ENCODE peak calls at places on chromosomes 3 and 15, in five cellular contexts. One of them, this sample, is unnamed.

GRCh38 chr15:45181491-45182285 is 6.1 kb downstream of the SHF start:
- DNase-seq in cardiac muscle cell: no peak
- DNase-seq in astrocyte of the cerebellum: no peak
- DNase-seq in pancreas: no peak
- DNase-seq in A549: no peak
- DNase-seq in this sample: no peak

GRCh38 chr3:49054344-49054862 is 25.2 kb upstream of the IMPDH2 start:
- DNase-seq in cardiac muscle cell: no peak
- DNase-seq in astrocyte of the cerebellum: no peak
- DNase-seq in pancreas: no peak
- DNase-seq in A549: no peak
- DNase-seq in this sample: no peak

GRCh38 chr3:71551286-71551919 is 32.1 kb downstream of the FOXP1 start:
- DNase-seq in cardiac muscle cell: no peak
- DNase-seq in astrocyte of the cerebellum: no peak
- DNase-seq in pancreas: no peak
- DNase-seq in A549: peak
- DNase-seq in this sample: no peak

GRCh38 chr3:48636149-48636548 is 888 bp upstream of the SLC26A6 start:
- DNase-seq in cardiac muscle cell: peak
- DNase-seq in astrocyte of the cerebellum: no peak
- DNase-seq in pancreas: no peak
- DNase-seq in A549: no peak
- DNase-seq in this sample: no peak

GRCh38 chr3:23950303-23950702 is 5.2 kb downstream of the NR1D2 start:
- DNase-seq in cardiac muscle cell: no peak
- DNase-seq in astrocyte of the cerebellum: no peak
- DNase-seq in pancreas: no peak
- DNase-seq in A549: no peak
- DNase-seq in this sample: no peak

GRCh38 chr15:92077353-92078080 is 224.0 kb downstream of the SLCO3A1 start:
- DNase-seq in cardiac muscle cell: peak
- DNase-seq in astrocyte of the cerebellum: peak
- DNase-seq in pancreas: peak
- DNase-seq in A549: peak
- DNase-seq in this sample: peak

GRCh38 chr15:90013503-90013937 is 12.4 kb downstream of the ZNF710 start:
- DNase-seq in cardiac muscle cell: no peak
- DNase-seq in astrocyte of the cerebellum: no peak
- DNase-seq in pancreas: no peak
- DNase-seq in A549: no peak
- DNase-seq in this sample: no peak

GRCh38 chr15:90286678-90287077 is 21.2 kb downstream of the NGRN start:
- DNase-seq in cardiac muscle cell: peak
- DNase-seq in astrocyte of the cerebellum: no peak
- DNase-seq in pancreas: no peak
- DNase-seq in A549: peak
- DNase-seq in this sample: no peak

GRCh38 chr3:148794357-148794756 is 33.3 kb upstream of the CPB1 start:
- DNase-seq in cardiac muscle cell: no peak
- DNase-seq in astrocyte of the cerebellum: no peak
- DNase-seq in pancreas: no peak
- DNase-seq in A549: peak
- DNase-seq in this sample: no peak

GRCh38 chr3:148800414-148800813 is 27.2 kb upstream of the CPB1 start:
- DNase-seq in cardiac muscle cell: no peak
- DNase-seq in astrocyte of the cerebellum: no peak
- DNase-seq in pancreas: no peak
- DNase-seq in A549: no peak
- DNase-seq in this sample: no peak

GRCh38 chr3:148797822-148798221 is 29.8 kb upstream of the CPB1 start:
- DNase-seq in cardiac muscle cell: no peak
- DNase-seq in astrocyte of the cerebellum: no peak
- DNase-seq in pancreas: no peak
- DNase-seq in A549: no peak
- DNase-seq in this sample: no peak

GRCh38 chr3:148792540-148792939 is 35.1 kb upstream of the CPB1 start:
- DNase-seq in cardiac muscle cell: no peak
- DNase-seq in astrocyte of the cerebellum: no peak
- DNase-seq in pancreas: no peak
- DNase-seq in A549: no peak
- DNase-seq in this sample: no peak

GRCh38 chr3:148796799-148797198 is 30.8 kb upstream of the CPB1 start:
- DNase-seq in cardiac muscle cell: no peak
- DNase-seq in astrocyte of the cerebellum: no peak
- DNase-seq in pancreas: no peak
- DNase-seq in A549: peak
- DNase-seq in this sample: no peak
- TF ChIP-seq CTCF in cardiac muscle cell: no peak
- TF ChIP-seq CTCF in astrocyte of the cerebellum: no peak
- TF ChIP-seq CTCF in pancreas: no peak
- TF ChIP-seq CTCF in A549: no peak
- TF ChIP-seq CTCF in this sample: no peak

DNA sequence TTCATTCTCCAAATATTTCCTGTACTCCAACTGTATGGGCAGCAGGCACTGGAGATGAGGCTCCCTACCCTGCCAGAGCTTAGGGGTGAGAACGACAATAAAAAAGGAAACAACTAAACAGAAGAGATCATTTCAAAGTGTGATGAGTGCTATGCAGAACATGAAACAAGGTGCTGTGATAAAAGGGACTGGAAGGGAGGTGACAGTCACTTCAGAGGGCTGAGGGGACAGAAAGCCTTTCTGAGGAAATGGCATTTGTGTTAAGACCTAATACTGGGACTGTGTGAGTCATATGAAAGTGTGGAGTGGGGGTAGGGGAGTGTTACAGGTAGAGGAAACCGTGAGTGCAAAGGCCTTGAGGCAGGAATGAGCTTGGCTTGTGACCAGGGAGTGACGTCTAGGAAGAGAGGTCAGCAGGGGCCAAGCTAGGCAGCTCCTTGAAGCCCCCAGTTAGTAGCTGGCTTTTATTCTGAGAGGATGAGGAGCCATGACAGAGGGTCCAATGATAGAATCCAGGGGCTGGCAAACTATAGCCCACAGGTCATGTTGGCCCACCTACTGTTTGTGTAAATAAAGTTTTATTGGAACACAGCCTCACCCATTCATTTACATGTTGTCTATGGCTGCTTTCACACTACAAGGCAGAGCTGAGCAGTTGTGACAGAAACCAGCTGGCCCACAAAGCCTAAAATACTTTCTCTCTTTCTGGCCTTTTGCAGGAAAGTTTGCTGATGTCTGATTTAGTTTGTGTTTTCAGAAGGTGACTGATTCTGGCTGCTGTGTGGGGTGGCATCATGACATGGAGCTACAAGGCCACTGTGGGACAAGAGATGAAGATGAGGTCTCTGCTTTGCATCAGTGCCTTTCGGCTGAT is 56.6 kb downstream of the LSM3 start:
- DNase-seq in cardiac muscle cell: no peak
- DNase-seq in astrocyte of the cerebellum: no peak
- DNase-seq in pancreas: no peak
- DNase-seq in A549: no peak
- DNase-seq in this sample: no peak
- TF ChIP-seq CTCF in cardiac muscle cell: no peak
- TF ChIP-seq CTCF in astrocyte of the cerebellum: no peak
- TF ChIP-seq CTCF in pancreas: no peak
- TF ChIP-seq CTCF in A549: no peak
- TF ChIP-seq CTCF in this sample: no peak

GRCh38 chr15:49215768-49216739 is 46.0 kb downstream of the GALK2 start:
- DNase-seq in cardiac muscle cell: peak
- DNase-seq in astrocyte of the cerebellum: no peak
- DNase-seq in pancreas: no peak
- DNase-seq in A549: peak
- DNase-seq in this sample: no peak
- TF ChIP-seq CTCF in cardiac muscle cell: no peak
- TF ChIP-seq CTCF in astrocyte of the cerebellum: peak
- TF ChIP-seq CTCF in pancreas: no peak
- TF ChIP-seq CTCF in A549: no peak
- TF ChIP-seq CTCF in this sample: no peak

DNA sequence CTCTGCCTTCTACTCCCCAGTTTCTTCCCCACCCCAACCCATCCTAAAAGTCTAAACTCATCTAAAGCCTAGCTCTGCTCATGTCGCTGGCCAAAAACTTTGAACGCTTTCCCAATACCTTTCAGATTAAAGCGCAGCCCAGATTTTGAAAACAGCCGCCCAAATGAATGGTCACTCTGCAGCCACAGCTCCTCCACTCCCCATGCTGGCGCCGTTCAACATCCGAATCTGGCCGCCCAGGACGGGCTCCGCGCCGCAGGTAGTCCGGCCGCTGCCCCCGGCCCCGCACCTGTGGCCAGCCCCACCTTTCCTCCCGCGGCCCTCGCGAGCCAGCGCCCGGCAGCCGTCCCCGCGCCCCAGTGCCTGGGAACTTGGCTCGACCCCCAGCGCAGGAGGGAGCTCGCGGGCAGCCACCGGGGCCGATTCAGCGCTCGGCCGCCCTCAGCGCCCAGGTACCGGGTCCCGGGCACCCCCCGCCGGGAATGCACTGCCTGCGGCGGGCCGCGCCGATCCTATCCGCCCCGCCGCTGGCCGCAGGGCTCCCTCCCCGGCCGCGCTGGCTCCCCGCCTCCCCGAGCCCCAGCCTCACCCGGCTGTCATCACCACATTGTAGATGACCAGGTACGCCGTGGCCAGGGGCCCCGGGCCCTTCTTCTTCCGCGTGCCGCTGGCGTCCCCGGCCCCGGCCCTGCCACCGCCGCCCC is 417 bp downstream of the HACD2 start:
- DNase-seq in cardiac muscle cell: peak
- DNase-seq in astrocyte of the cerebellum: no peak
- DNase-seq in pancreas: peak
- DNase-seq in A549: no peak
- DNase-seq in this sample: peak
- TF ChIP-seq CTCF in cardiac muscle cell: peak
- TF ChIP-seq CTCF in astrocyte of the cerebellum: no peak
- TF ChIP-seq CTCF in pancreas: no peak
- TF ChIP-seq CTCF in A549: no peak
- TF ChIP-seq CTCF in this sample: no peak

GRCh38 chr3:67292356-67293225 is 294.5 kb downstream of the KBTBD8 start:
- DNase-seq in cardiac muscle cell: no peak
- DNase-seq in astrocyte of the cerebellum: no peak
- DNase-seq in pancreas: no peak
- DNase-seq in A549: peak
- DNase-seq in this sample: no peak
- TF ChIP-seq CTCF in cardiac muscle cell: no peak
- TF ChIP-seq CTCF in astrocyte of the cerebellum: no peak
- TF ChIP-seq CTCF in pancreas: no peak
- TF ChIP-seq CTCF in A549: no peak
- TF ChIP-seq CTCF in this sample: no peak

GRCh38 chr3:172885704-172886103 is 135.2 kb downstream of the ECT2 start:
- DNase-seq in cardiac muscle cell: no peak
- DNase-seq in astrocyte of the cerebellum: no peak
- DNase-seq in pancreas: no peak
- DNase-seq in A549: no peak
- DNase-seq in this sample: no peak
- TF ChIP-seq CTCF in cardiac muscle cell: no peak
- TF ChIP-seq CTCF in astrocyte of the cerebellum: no peak
- TF ChIP-seq CTCF in pancreas: no peak
- TF ChIP-seq CTCF in A549: no peak
- TF ChIP-seq CTCF in this sample: no peak

GRCh38 chr3:192188218-192188835 is 539.0 kb downstream of the FGF12 start:
- DNase-seq in cardiac muscle cell: peak
- DNase-seq in astrocyte of the cerebellum: no peak
- DNase-seq in pancreas: peak
- DNase-seq in A549: peak
- DNase-seq in this sample: peak
- TF ChIP-seq CTCF in cardiac muscle cell: peak
- TF ChIP-seq CTCF in astrocyte of the cerebellum: peak
- TF ChIP-seq CTCF in pancreas: peak
- TF ChIP-seq CTCF in A549: peak
- TF ChIP-seq CTCF in this sample: peak

GRCh38 chr3:100637197-100637631 is 27.8 kb downstream of the ADGRG7 start:
- DNase-seq in cardiac muscle cell: peak
- DNase-seq in astrocyte of the cerebellum: no peak
- DNase-seq in pancreas: no peak
- DNase-seq in A549: peak
- DNase-seq in this sample: no peak

GRCh38 chr3:100635273-100635701 is 25.9 kb downstream of the ADGRG7 start:
- DNase-seq in cardiac muscle cell: peak
- DNase-seq in astrocyte of the cerebellum: no peak
- DNase-seq in pancreas: peak
- DNase-seq in A549: no peak
- DNase-seq in this sample: no peak

GRCh38 chr3:100630664-100631063 is 21.3 kb downstream of the ADGRG7 start:
- DNase-seq in cardiac muscle cell: no peak
- DNase-seq in astrocyte of the cerebellum: no peak
- DNase-seq in pancreas: no peak
- DNase-seq in A549: peak
- DNase-seq in this sample: no peak

GRCh38 chr3:100629728-100630127 is 20.3 kb downstream of the ADGRG7 start:
- DNase-seq in cardiac muscle cell: no peak
- DNase-seq in astrocyte of the cerebellum: no peak
- DNase-seq in pancreas: no peak
- DNase-seq in A549: no peak
- DNase-seq in this sample: no peak

DNA sequence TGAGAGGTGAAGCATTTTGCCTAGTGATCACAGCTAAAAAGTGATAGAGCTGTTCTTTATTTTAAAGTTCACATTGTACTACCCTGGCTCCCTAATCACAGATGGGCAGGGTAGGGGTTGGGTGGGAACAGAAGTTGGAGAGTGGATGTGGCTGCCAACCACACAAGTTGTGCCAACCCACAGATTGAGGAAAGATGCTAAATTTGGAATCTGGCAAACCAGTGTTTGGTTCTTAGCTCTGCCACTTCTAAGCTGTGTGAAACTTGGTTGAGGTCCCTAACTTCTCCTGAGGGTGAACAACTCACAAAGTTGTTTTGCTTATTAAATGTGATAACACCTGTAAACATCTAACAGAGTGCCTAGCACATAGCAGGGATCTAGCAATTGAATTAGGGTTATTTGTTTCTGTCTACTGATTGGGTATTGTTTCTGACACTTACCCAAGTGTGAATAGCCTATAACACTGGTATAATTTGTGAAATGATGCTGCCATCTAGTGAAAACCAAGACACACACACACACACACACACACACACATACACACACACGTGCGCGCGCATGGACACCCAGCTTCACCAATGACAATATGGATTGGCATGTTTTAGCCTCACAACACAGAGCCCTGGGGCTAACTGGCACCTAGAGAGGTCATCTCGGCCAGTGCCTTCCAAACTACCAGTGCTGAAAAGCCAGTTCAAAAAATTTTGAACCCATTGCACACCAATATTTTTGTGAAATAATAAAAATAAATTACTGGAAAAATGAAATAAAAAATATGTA is 25.3 kb downstream of the ADGRG7 start:
- DNase-seq in cardiac muscle cell: peak
- DNase-seq in astrocyte of the cerebellum: no peak
- DNase-seq in pancreas: peak
- DNase-seq in A549: peak
- DNase-seq in this sample: peak
- TF ChIP-seq CTCF in cardiac muscle cell: peak
- TF ChIP-seq CTCF in astrocyte of the cerebellum: no peak
- TF ChIP-seq CTCF in pancreas: no peak
- TF ChIP-seq CTCF in A549: peak
- TF ChIP-seq CTCF in this sample: no peak

DNA sequence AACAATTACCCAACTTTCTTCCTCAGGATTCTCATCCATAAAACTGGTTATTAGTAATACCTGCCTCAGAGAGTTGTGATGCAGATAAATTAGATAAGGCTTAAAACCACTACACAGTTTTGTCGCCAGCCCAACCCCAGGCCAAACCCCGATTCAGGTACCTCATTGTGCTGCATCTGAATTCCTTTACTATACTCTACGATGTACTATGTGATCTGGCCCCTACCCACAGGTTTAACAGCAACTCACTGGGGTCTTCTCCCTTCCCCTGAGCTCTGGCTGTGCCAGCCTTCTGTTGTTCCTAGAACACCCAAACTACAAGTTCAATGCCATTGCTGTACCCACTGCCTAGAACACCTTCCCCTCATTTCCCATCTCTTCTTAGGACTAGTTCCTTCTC is 64.6 kb downstream of the MYO5A start:
- DNase-seq in cardiac muscle cell: no peak
- DNase-seq in astrocyte of the cerebellum: no peak
- DNase-seq in pancreas: no peak
- DNase-seq in A549: no peak
- DNase-seq in this sample: no peak
- TF ChIP-seq CTCF in cardiac muscle cell: no peak
- TF ChIP-seq CTCF in astrocyte of the cerebellum: no peak
- TF ChIP-seq CTCF in pancreas: no peak
- TF ChIP-seq CTCF in A549: no peak
- TF ChIP-seq CTCF in this sample: no peak